ENCODE peak calls at places on chromosomes 12 and 14, in eight cellular contexts. O, S, C, H, E, P, U and V are unnamed samples.

GRCh38 chr12:10511756-10512355 is 6.2 kb downstream of the EIF2S3B start:
- DNase-seq in O (no peak), S (no peak), C (no peak), H (no peak), E (no peak), P (no peak), U (peak), V (no peak)

GRCh38 chr14:32693114-32693513 is 245.6 kb upstream of the NPAS3 start:
- DNase-seq in O (no peak), S (peak), C (peak), H (no peak), E (peak), P (no peak), U (peak), V (no peak)

GRCh38 chr14:68638056-68638816 is 154.6 kb downstream of the ZFP36L1 start:
- DNase-seq in O (no peak), S (no peak), C (no peak), H (no peak), E (no peak), P (no peak), U (no peak), V (no peak)

GRCh38 chr14:61640834-61641170 is 54.5 kb upstream of the HIF1A start:
- DNase-seq in O (no peak), S (no peak), C (no peak), H (no peak), E (no peak), P (no peak), U (no peak), V (no peak)

GRCh38 chr14:49946320-49947141 is 53.6 kb downstream of the ARF6 start:
- DNase-seq in O (no peak), S (peak), C (no peak), H (no peak), E (peak), P (no peak), U (peak), V (no peak)

GRCh38 chr14:94601961-94602391 is 10.2 kb upstream of the SERPINA3 start:
- DNase-seq in O (peak), S (peak), C (no peak), H (no peak), E (peak), P (peak), U (peak), V (no peak)

GRCh38 chr14:55957950-55958349 is 160.3 kb upstream of the PELI2 start:
- DNase-seq in O (no peak), S (no peak), C (no peak), H (no peak), E (no peak), P (no peak), U (peak), V (peak)

GRCh38 chr12:99063182-99063581 is 418.1 kb downstream of the APAF1 start:
- DNase-seq in O (no peak), S (no peak), C (no peak), H (no peak), E (no peak), P (no peak), U (no peak), V (no peak)

GRCh38 chr14:31070431-31070830 is 44.3 kb upstream of the STRN3 start:
- DNase-seq in O (no peak), S (peak), C (peak), H (no peak), E (peak), P (no peak), U (peak), V (no peak)

GRCh38 chr12:11698729-11699128 is 49.3 kb downstream of the ETV6 start:
- DNase-seq in O (no peak), S (no peak), C (no peak), H (no peak), E (no peak), P (no peak), U (no peak), V (no peak)

GRCh38 chr12:47828967-47829482 is 9.3 kb upstream of the HDAC7 start:
- DNase-seq in O (peak), S (peak), C (no peak), H (no peak), E (peak), P (peak), U (peak), V (peak)

GRCh38 chr12:132290203-132290540 is 39.2 kb downstream of the GALNT9 start:
- DNase-seq in O (no peak), S (no peak), C (no peak), H (no peak), E (no peak), P (no peak), U (no peak), V (no peak)

GRCh38 chr14:95663226-95663797 is 22.9 kb upstream of the TCL1B start:
- DNase-seq in O (no peak), S (no peak), C (no peak), H (no peak), E (no peak), P (no peak), U (no peak), V (no peak)

GRCh38 chr14:54653764-54654469 is 87.0 kb downstream of the SAMD4A start:
- DNase-seq in O (peak), S (peak), C (no peak), H (peak), E (peak), P (no peak), U (peak), V (no peak)

GRCh38 chr12:98873823-98874222 is 228.7 kb downstream of the APAF1 start:
- DNase-seq in O (no peak), S (no peak), C (no peak), H (no peak), E (no peak), P (no peak), U (no peak), V (no peak)

GRCh38 chr12:6294533-6295186 is 15.8 kb upstream of the PLEKHG6 start:
- DNase-seq in O (no peak), S (no peak), C (no peak), H (no peak), E (no peak), P (no peak), U (no peak), V (no peak)

GRCh38 chr12:116598341-116599284 is 39.4 kb downstream of the MAP1LC3B2 start:
- DNase-seq in O (no peak), S (peak), C (no peak), H (no peak), E (no peak), P (no peak), U (no peak), V (no peak)

GRCh38 chr14:77004711-77005460 is 23.6 kb downstream of the IRF2BPL start:
- DNase-seq in O (no peak), S (peak), C (no peak), H (no peak), E (no peak), P (no peak), U (peak), V (no peak)

GRCh38 chr12:107670999-107671643 is 14.5 kb upstream of the PWP1 start:
- DNase-seq in O (no peak), S (peak), C (no peak), H (peak), E (no peak), P (peak), U (no peak), V (peak)

GRCh38 chr14:43981135-43981787 is 525.8 kb downstream of the FSCB start:
- DNase-seq in O (no peak), S (no peak), C (no peak), H (no peak), E (no peak), P (no peak), U (no peak), V (no peak)

GRCh38 chr14:52650774-52651173 is 44.6 kb downstream of the ERO1A start:
- DNase-seq in O (no peak), S (no peak), C (no peak), H (no peak), E (no peak), P (no peak), U (no peak), V (no peak)
- TF ChIP-seq CTCF in O (no peak), S (peak), C (no peak), H (no peak), E (no peak), P (no peak), U (no peak), V (no peak)

GRCh38 chr12:45464699-45465098 is 248.8 kb downstream of the ANO6 start:
- DNase-seq in O (no peak), S (peak), C (no peak), H (no peak), E (no peak), P (peak), U (no peak), V (no peak)
- TF ChIP-seq CTCF in O (no peak), S (peak), C (peak), H (no peak), E (no peak), P (peak), U (no peak), V (peak)

GRCh38 chr14:24429395-24430142 is at the start of the genes CBLN3 and KHNYN:
- DNase-seq in O (peak), S (peak), C (no peak), H (peak), E (peak), P (peak), U (peak), V (peak)
- TF ChIP-seq CTCF in O (no peak), S (no peak), C (no peak), H (no peak), E (no peak), P (no peak), U (no peak), V (no peak)

GRCh38 chr12:49331360-49332222 is 5.4 kb downstream of the C1QL4 start:
- DNase-seq in O (peak), S (peak), C (no peak), H (peak), E (peak), P (peak), U (peak), V (peak)
- TF ChIP-seq CTCF in O (peak), S (peak), C (peak), H (no peak), E (peak), P (peak), U (peak), V (peak)

GRCh38 chr12:41794341-41794740 is 350.3 kb downstream of the GXYLT1 start:
- DNase-seq in O (no peak), S (no peak), C (no peak), H (no peak), E (no peak), P (no peak), U (no peak), V (no peak)

GRCh38 chr12:41795066-41795465 is 349.6 kb downstream of the GXYLT1 start:
- DNase-seq in O (no peak), S (peak), C (no peak), H (no peak), E (peak), P (no peak), U (no peak), V (no peak)

GRCh38 chr12:41801261-41801660 is 343.4 kb downstream of the GXYLT1 start:
- DNase-seq in O (no peak), S (no peak), C (no peak), H (no peak), E (no peak), P (no peak), U (no peak), V (no peak)

GRCh38 chr12:41795910-41796309 is 348.8 kb downstream of the GXYLT1 start:
- DNase-seq in O (no peak), S (peak), C (no peak), H (peak), E (no peak), P (peak), U (no peak), V (peak)
- TF ChIP-seq CTCF in O (no peak), S (peak), C (peak), H (no peak), E (no peak), P (peak), U (no peak), V (peak)